ENCODE peak calls at places on chromosomes 12 and 14, in seven cellular contexts. O is CD4-positive, CD25-positive, alpha-beta regulatory T cell; B is endodermal cell; J is colonic mucosa; Y is trophoblast cell; T is bronchial epithelial cell; A is psoas muscle. R is an unnamed sample.

GRCh38 chr14:54594531-54594930 is 27.6 kb downstream of the SAMD4A start:
- DNase-seq in B (no peak), J (no peak), T (peak), A (no peak), O (no peak), Y (no peak), R (no peak)

GRCh38 chr14:105087308-105087962 is 22.2 kb upstream of the GPR132 start:
- DNase-seq in B (peak), J (peak), O (no peak), Y (peak), A (no peak), T (peak), R (no peak)

GRCh38 chr14:99581371-99581770 is 22.6 kb downstream of the CCDC85C start:
- DNase-seq in O (no peak), J (no peak), A (no peak), B (no peak), Y (no peak), T (no peak), R (no peak)

GRCh38 chr14:90483117-90483516 is 86.3 kb downstream of the CALM1 start:
- DNase-seq in T (no peak), O (no peak), B (no peak), J (no peak), A (no peak), Y (no peak), R (no peak)

GRCh38 chr14:104879983-104880565 is 15.0 kb downstream of the CEP170B start:
- DNase-seq in A (peak), O (no peak), J (no peak), B (no peak), Y (no peak), T (no peak), R (no peak)

GRCh38 chr14:37270629-37271028 is 72.9 kb downstream of the MIPOL1 start:
- DNase-seq in O (no peak), A (no peak), B (no peak), T (no peak), J (no peak), Y (no peak), R (no peak)

GRCh38 chr12:64696065-64696741 is 63.0 kb downstream of the GNS start:
- DNase-seq in B (no peak), Y (peak), A (no peak), J (no peak), T (peak), O (no peak), R (no peak)

GRCh38 chr14:22570132-22570949 is 18.7 kb downstream of the DAD1 start:
- DNase-seq in Y (peak), O (peak), T (peak), J (peak), B (peak), A (no peak), R (peak)

GRCh38 chr12:100061814-100062213 is 77.1 kb upstream of the ANKS1B start:
- DNase-seq in Y (no peak), J (no peak), A (no peak), B (no peak), T (no peak), O (no peak), R (peak)

GRCh38 chr12:70853326-70853725 is 67.2 kb downstream of the PTPRR start:
- DNase-seq in T (peak), A (no peak), J (peak), Y (peak), B (no peak), O (no peak), R (peak)

GRCh38 chr12:34296143-34297041 is 274.1 kb downstream of the ALG10 start:
- DNase-seq in B (no peak), A (peak), Y (no peak), J (no peak), T (no peak), O (no peak), R (no peak)

GRCh38 chr14:104749111-104749649 is 3.8 kb upstream of the SIVA1 start:
- DNase-seq in T (peak), O (no peak), A (peak), B (peak), Y (peak), J (peak), R (peak)

GRCh38 chr14:98965061-98965460 is 306.9 kb downstream of the BCL11B start:
- DNase-seq in O (no peak), J (no peak), A (no peak), Y (no peak), B (no peak), T (no peak), R (no peak)

GRCh38 chr14:24160499-24160849 is 591 bp upstream of the IRF9 start:
- DNase-seq in T (no peak), B (no peak), A (peak), Y (no peak), J (no peak), O (no peak), R (no peak)

GRCh38 chr14:24160850-24161804 is at the start of gene IRF9:
- DNase-seq in B (peak), Y (peak), J (peak), O (peak), A (peak), T (peak), R (peak)

GRCh38 chr14:24159777-24160498 is 1.1 kb upstream of the IRF9 start:
- DNase-seq in A (peak), J (no peak), B (no peak), T (no peak), O (no peak), Y (peak), R (no peak)

GRCh38 chr14:24164591-24164991 is 3.5 kb downstream of the IRF9 start:
- DNase-seq in A (peak), Y (peak), T (no peak), B (no peak), J (no peak), O (no peak), R (no peak)

GRCh38 chr14:24162083-24162482 is 1.0 kb downstream of the IRF9 start:
- DNase-seq in O (peak), A (peak), J (no peak), B (no peak), T (no peak), Y (no peak), R (no peak)
- H3K4me3 ChIP-seq in O (peak), A (peak), J (peak), B (peak), T (peak), Y (no peak), R (peak)

DNA sequence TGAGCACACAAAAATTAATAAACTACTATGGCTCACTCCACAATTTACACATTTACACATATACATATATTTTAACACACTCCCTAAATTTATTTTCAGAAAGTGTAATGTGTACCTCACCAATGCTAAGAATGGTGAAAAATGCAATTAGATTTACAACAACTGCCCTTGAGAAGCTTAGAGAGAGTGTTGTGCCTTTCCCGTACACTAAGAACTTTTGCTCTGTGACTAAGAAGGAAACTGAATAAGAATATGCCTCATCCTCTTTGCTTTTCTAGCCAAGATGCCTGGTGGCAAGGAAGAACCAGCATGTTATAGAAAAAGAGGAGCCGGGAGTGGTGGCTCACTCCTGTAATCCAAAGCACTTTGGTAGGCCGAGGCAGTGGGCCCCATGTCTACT is 62.3 kb downstream of the SINHCAF start:
- DNase-seq in B (peak), T (peak), Y (no peak), A (no peak), O (no peak), J (no peak), R (no peak)
- H3K4me3 ChIP-seq in B (no peak), T (no peak), Y (no peak), A (no peak), O (no peak), J (no peak), R (no peak)

DNA sequence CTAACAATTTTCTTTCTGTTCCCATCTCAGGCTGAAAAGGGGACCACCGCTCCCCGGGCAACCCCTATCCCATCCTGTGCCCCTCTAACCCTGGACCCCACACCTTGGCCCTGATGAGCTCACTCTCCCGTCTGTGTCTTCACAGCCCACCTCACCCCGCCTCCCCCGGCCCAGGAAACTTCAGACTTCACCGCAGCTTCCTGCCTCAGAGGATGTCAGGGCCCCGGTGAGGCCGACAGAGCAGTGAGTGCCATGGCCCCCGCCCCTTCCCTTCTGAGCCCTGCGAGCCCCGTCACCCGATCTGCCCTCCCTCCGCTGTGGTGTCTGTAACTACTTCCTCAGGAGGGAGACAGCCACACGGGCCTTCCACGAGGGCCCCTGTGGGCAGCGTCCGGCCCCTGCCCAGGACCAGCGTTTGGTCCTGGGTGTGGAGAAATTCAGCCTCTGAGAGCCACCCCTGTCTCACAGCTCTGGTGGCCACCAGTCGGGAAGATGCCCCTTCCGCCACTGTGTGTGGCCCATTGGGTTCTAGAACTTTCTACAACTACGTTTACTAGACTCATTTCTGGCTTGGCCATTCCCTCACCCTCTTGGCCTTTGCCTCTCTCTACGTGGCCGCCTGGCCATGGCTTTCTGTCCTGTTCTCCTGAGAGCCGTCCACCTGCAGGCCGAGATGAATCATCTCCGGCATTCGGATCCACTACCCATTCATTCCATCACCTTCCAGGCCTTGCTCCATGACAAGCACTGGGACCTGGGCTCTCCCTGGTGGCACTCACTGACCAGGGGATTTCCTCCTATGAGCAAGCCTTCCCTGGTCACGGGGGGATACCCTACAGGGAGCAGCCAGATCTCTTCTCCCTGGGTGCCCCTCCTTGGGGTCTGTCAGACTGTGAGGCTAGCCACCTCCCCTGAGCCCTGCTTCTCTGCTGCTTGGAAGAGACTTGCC is 3.4 kb downstream of the RHOF start:
- DNase-seq in A (peak), O (peak), B (no peak), T (no peak), J (peak), Y (peak), R (no peak)
- H3K4me3 ChIP-seq in A (no peak), O (peak), B (no peak), T (no peak), J (no peak), Y (no peak), R (no peak)

DNA sequence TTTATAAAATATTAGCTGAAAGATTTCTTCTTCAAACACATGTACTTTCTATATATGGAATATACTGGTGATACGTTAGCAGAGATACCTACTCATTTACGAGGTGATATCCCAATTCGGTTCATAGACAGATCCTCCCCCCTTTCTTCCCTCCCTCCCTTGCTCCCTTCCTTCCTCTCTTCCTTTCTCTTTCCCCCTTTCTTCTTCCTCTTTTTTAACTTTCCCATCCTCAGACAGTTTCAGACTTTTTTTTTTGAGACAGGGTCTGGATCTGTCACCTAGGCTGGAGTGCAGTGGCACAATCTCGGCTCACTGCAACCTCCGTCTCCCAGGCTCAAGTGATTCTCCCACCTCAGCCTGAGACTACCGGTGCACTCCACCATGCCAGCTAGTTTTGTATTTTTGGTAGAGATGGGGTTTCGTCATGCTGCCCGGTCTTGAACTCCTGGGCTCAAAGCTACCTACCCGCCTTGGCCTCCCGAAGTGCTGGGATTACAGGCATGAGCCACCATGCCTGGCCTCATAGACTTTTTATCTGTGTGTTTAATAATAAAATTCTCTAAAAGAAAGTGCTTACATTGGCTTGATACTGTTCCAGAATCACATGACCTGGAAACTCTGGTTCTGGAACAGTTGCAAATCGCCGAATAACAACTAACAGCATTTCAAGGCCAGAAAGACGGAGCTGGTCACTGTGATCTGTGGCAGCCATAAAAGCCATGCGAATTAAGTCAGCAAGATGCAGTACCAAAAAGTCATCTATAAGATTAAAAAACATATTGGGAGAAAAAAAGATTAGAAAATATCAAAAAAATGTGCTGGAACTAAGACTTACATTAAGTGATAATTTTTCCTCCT is 99.2 kb downstream of the HEATR5A start:
- DNase-seq in A (no peak), Y (no peak), O (no peak), J (no peak), B (no peak), T (no peak), R (no peak)
- H3K4me3 ChIP-seq in A (no peak), Y (no peak), O (no peak), J (no peak), B (no peak), T (no peak), R (no peak)

GRCh38 chr14:93042968-93043940 is 72.5 kb downstream of the ITPK1 start:
- DNase-seq in A (no peak), Y (peak), O (no peak), J (peak), B (peak), T (peak), R (no peak)
- H3K4me3 ChIP-seq in A (no peak), Y (no peak), O (no peak), J (no peak), B (no peak), T (no peak), R (no peak)

DNA sequence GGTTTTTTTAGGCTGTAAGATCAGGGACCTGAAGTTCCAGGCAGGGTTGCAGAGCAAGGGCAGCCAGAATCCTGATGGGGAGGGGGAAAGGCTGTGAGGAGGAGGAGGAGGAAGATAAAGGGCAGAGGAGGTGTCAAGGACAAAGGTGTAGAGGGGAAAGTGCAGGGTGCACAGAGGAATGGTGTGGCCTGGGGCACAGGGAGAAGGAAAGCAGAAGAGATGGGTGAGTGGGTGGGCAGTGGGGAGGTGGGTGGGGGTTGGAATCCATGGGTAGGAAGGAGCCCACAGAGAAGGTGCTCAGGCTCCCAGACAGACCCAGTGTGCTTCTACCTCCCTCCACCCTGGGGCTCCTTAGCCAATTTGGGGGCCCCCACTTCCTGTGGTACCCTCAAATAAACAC is 11.2 kb downstream of the TRPV4 start:
- DNase-seq in O (no peak), T (no peak), J (no peak), B (no peak), A (no peak), Y (no peak), R (no peak)
- H3K4me3 ChIP-seq in O (no peak), T (no peak), J (no peak), B (no peak), A (no peak), Y (no peak), R (no peak)

DNA sequence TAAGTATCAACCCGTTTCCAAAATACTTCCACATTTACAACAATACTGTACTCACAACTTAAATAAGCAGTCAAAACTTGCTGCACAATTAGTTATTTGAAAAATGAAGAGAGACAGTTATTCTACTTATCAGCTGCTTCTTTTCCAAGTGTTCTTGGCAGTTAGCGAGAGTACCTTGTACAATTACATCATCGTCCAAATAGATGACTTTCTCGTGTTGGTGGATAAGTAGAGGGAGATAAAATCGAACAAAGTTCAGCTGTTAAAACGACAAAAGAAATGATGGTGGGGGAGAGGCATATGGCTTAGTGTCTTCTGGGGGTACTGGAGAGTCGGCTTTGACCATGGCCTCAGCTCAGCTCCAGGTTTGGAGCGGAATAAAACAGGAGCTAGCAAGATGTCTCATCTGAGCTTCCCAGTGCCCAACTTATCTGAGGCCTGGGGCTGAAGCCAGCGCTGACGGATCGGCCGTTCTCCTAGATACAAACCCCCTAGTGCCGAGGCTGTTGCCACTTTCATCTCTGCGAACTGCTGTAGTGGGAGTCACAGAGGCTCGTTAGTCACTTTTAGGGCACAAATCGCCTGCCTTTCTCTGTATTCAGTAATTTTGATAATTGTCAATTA is 31.7 kb downstream of the TDG start:
- DNase-seq in T (no peak), O (no peak), B (no peak), Y (no peak), A (no peak), J (no peak), R (no peak)
- H3K4me3 ChIP-seq in T (no peak), O (no peak), B (no peak), Y (no peak), A (peak), J (no peak), R (no peak)

GRCh38 chr14:32054536-32054935 is 22.6 kb upstream of the ARHGAP5 start:
- DNase-seq in J (no peak), Y (no peak), O (no peak), T (no peak), A (no peak), B (no peak), R (no peak)
- H3K4me3 ChIP-seq in J (no peak), Y (no peak), O (no peak), T (no peak), A (no peak), B (no peak), R (no peak)

R was measured in skeletal muscle cell.